ENCODE peak calls at places on chromosomes 13 and 19, in five cellular contexts. W is activated CD4-positive, CD25-positive, alpha-beta regulatory T cell; R is LHCN-M2; Y is anterior cingulate cortex; V is ACHN. D is an unnamed sample.

GRCh38 chr19:39381910-39382611 is 8.8 kb downstream of the PAF1 start:
- DNase-seq in Y (no peak), R (peak), V (no peak), W (no peak), D (no peak)

GRCh38 chr19:1250374-1251232 is 2.2 kb downstream of the MIDN start:
- DNase-seq in Y (peak), R (peak), W (peak), V (no peak), D (peak)

GRCh38 chr13:98142427-98143156 is at the start of gene FARP1:
- DNase-seq in R (peak), W (no peak), V (peak), Y (peak), D (peak)

GRCh38 chr13:29946093-29946492 is 95.7 kb upstream of the UBL3 start:
- DNase-seq in Y (no peak), R (no peak), W (no peak), V (no peak), D (no peak)

GRCh38 chr19:30453768-30454167 is 81.6 kb downstream of the ZNF536 start:
- DNase-seq in Y (no peak), W (no peak), V (no peak), R (no peak), D (no peak)

GRCh38 chr13:65095697-65096096 is 2134.4 kb downstream of the PCDH9 start:
- DNase-seq in W (no peak), Y (no peak), R (no peak), V (no peak), D (no peak)

GRCh38 chr19:1725100-1726064 is 27.9 kb upstream of the ONECUT3 start:
- DNase-seq in Y (peak), W (no peak), V (peak), R (peak), D (peak)

GRCh38 chr13:30049692-30050091 is 199.3 kb upstream of the UBL3 start:
- DNase-seq in Y (no peak), V (no peak), R (no peak), W (no peak), D (no peak)

GRCh38 chr13:43469791-43470190 is 317.0 kb downstream of the ENOX1 start:
- DNase-seq in R (peak), V (no peak), Y (no peak), W (no peak), D (no peak)

GRCh38 chr19:21604941-21605548 is 99.6 kb downstream of the ZNF429 start:
- DNase-seq in Y (no peak), W (no peak), V (no peak), R (peak), D (no peak)

GRCh38 chr13:65914707-65915106 is 1315.4 kb downstream of the PCDH9 start:
- DNase-seq in V (no peak), R (peak), W (no peak), Y (no peak), D (no peak)

GRCh38 chr13:32309312-32309711 is 5.9 kb downstream of the ZAR1L start:
- DNase-seq in V (no peak), W (no peak), R (no peak), Y (no peak), D (no peak)

GRCh38 chr13:30191491-30192100 is 115.8 kb downstream of the KATNAL1 start:
- DNase-seq in R (peak), W (no peak), V (peak), Y (no peak), D (peak)

D was measured in Caki2.